ENCODE peak calls at places on chromosomes 1 and 21, in seven cellular contexts. One of them, this sample, is unnamed.

GRCh38 chr1:27832762-27833161 is 2.2 kb downstream of the PPP1R8 start:
- DNase-seq in Peyer's patch: no peak
- DNase-seq in ovary: no peak
- DNase-seq in transverse colon: no peak
- DNase-seq in sigmoid colon: no peak
- DNase-seq in tibial nerve: no peak
- DNase-seq in A549: no peak
- DNase-seq in this sample: no peak

GRCh38 chr1:82110366-82111254 is 309.9 kb downstream of the ADGRL2 start:
- DNase-seq in sigmoid colon: no peak
- DNase-seq in tibial nerve: no peak
- DNase-seq in Peyer's patch: no peak
- DNase-seq in ovary: no peak
- DNase-seq in transverse colon: no peak
- DNase-seq in A549: no peak
- DNase-seq in this sample: no peak

GRCh38 chr1:154972517-154973343 is 1.8 kb upstream of the CKS1B start:
- DNase-seq in Peyer's patch: peak
- DNase-seq in tibial nerve: no peak
- DNase-seq in A549: peak
- DNase-seq in sigmoid colon: peak
- DNase-seq in ovary: peak
- DNase-seq in transverse colon: peak
- DNase-seq in this sample: peak

GRCh38 chr1:154943649-154944421 is 7.3 kb upstream of the PMVK start:
- DNase-seq in sigmoid colon: no peak
- DNase-seq in tibial nerve: no peak
- DNase-seq in A549: peak
- DNase-seq in transverse colon: peak
- DNase-seq in ovary: no peak
- DNase-seq in Peyer's patch: peak
- DNase-seq in this sample: peak

GRCh38 chr1:162000053-162000420 is 23.6 kb downstream of the OLFML2B start:
- DNase-seq in A549: no peak
- DNase-seq in sigmoid colon: no peak
- DNase-seq in tibial nerve: no peak
- DNase-seq in transverse colon: no peak
- DNase-seq in Peyer's patch: no peak
- DNase-seq in ovary: no peak
- DNase-seq in this sample: no peak

GRCh38 chr21:34790834-34791233 is 122.0 kb downstream of the CLIC6 start:
- DNase-seq in Peyer's patch: no peak
- DNase-seq in tibial nerve: no peak
- DNase-seq in sigmoid colon: no peak
- DNase-seq in ovary: no peak
- DNase-seq in A549: no peak
- DNase-seq in transverse colon: no peak
- DNase-seq in this sample: no peak

GRCh38 chr1:225871374-225872074 is 10.7 kb downstream of the TMEM63A start:
- DNase-seq in tibial nerve: no peak
- DNase-seq in Peyer's patch: no peak
- DNase-seq in A549: peak
- DNase-seq in sigmoid colon: no peak
- DNase-seq in ovary: no peak
- DNase-seq in transverse colon: no peak
- DNase-seq in this sample: no peak

GRCh38 chr1:29924017-29924431 is 687.7 kb downstream of the PTPRU start:
- DNase-seq in transverse colon: no peak
- DNase-seq in Peyer's patch: no peak
- DNase-seq in sigmoid colon: no peak
- DNase-seq in A549: no peak
- DNase-seq in tibial nerve: no peak
- DNase-seq in ovary: no peak
- DNase-seq in this sample: no peak

GRCh38 chr1:27517305-27517704 is 27.3 kb upstream of the WASF2 start:
- DNase-seq in sigmoid colon: no peak
- DNase-seq in A549: no peak
- DNase-seq in tibial nerve: no peak
- DNase-seq in transverse colon: peak
- DNase-seq in ovary: no peak
- DNase-seq in Peyer's patch: no peak
- DNase-seq in this sample: no peak

GRCh38 chr1:40140211-40140709 is 20.9 kb upstream of the RLF start:
- DNase-seq in A549: no peak
- DNase-seq in transverse colon: no peak
- DNase-seq in Peyer's patch: no peak
- DNase-seq in tibial nerve: no peak
- DNase-seq in sigmoid colon: no peak
- DNase-seq in ovary: no peak
- DNase-seq in this sample: no peak

GRCh38 chr1:17099941-17100340 is 19.3 kb downstream of the PADI2 start:
- DNase-seq in A549: no peak
- DNase-seq in ovary: no peak
- DNase-seq in Peyer's patch: no peak
- DNase-seq in sigmoid colon: no peak
- DNase-seq in transverse colon: no peak
- DNase-seq in tibial nerve: no peak
- DNase-seq in this sample: no peak

DNA sequence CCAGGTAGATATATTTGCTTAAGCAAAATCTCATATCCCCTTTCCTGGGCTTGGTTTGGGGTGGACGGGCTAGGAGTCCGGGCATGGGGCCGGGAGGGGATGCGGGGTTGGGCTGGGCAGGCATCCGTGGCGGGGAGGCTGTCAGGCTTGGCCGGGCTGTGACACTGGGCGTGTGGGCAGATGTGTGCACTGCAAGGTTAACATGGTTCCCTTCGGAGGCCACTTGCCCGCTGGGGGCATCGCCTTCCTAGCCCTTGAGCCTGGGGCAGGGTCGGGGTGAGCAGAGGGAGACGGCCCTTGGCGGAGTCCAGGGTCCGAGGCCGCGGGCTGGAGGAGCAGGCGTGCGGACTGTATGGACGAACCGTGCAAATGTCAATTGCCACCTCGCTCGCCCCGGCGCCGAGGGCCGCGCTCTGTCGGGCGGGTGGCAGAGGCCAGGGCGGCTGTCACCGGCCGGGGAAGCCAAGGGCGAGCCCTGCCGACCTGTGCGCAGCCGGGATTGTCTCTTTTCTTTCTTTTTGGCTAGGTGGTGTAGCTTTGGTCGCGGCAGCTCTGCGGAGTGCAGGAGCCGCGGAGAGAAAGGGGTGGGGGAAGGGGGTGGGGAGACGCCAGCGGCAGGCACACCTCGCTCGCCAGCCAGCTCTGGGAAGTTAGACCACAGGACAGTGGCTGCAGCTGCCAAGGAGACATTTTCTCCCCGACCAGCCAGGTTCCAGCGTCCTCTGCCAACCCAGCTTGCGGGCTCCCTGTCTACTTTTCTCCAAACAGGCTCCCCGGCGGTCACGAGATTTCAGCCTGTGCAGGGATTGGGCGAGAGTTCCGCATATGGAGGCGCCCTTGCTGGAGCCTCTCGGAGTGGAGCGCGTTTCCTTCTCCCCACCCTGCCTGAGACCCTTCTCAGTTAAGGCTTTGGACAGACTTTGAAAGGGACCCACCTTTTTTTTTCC is 1.3 kb downstream of the RCOR3 start:
- DNase-seq in A549: peak
- DNase-seq in ovary: peak
- DNase-seq in sigmoid colon: peak
- DNase-seq in Peyer's patch: peak
- DNase-seq in tibial nerve: peak
- DNase-seq in transverse colon: peak
- DNase-seq in this sample: peak
- TF ChIP-seq POLR2A in A549: peak
- TF ChIP-seq POLR2A in ovary: no peak
- TF ChIP-seq POLR2A in sigmoid colon: no peak
- TF ChIP-seq POLR2A in Peyer's patch: peak
- TF ChIP-seq POLR2A in tibial nerve: no peak
- TF ChIP-seq POLR2A in transverse colon: peak
- TF ChIP-seq POLR2A in this sample: peak

DNA sequence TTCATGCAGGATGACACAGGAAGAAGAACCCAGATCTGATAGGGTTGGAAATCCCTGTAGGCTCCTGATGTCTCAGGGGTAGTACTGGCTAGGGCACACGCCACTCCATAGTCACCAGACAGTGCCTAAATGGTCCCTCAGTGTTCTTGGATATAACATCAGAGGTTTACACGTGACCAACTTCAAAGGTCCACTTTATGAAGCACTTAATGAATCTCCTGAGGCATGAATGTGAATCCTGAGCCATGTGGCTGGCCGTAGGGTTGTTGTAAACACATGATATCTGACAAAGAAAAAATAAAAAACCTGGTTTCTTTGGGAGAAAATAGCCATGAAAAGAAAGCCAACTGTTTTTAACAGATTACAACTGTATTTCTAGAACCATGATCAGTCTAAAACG is 27.5 kb downstream of the SLC6A17 start:
- DNase-seq in Peyer's patch: no peak
- DNase-seq in sigmoid colon: no peak
- DNase-seq in A549: no peak
- DNase-seq in tibial nerve: no peak
- DNase-seq in transverse colon: no peak
- DNase-seq in ovary: no peak
- DNase-seq in this sample: no peak
- H3K4me3 ChIP-seq in Peyer's patch: no peak
- H3K4me3 ChIP-seq in sigmoid colon: no peak
- H3K4me3 ChIP-seq in A549: no peak
- H3K4me3 ChIP-seq in tibial nerve: no peak
- H3K4me3 ChIP-seq in transverse colon: no peak
- H3K4me3 ChIP-seq in ovary: no peak
- H3K4me3 ChIP-seq in this sample: no peak

DNA sequence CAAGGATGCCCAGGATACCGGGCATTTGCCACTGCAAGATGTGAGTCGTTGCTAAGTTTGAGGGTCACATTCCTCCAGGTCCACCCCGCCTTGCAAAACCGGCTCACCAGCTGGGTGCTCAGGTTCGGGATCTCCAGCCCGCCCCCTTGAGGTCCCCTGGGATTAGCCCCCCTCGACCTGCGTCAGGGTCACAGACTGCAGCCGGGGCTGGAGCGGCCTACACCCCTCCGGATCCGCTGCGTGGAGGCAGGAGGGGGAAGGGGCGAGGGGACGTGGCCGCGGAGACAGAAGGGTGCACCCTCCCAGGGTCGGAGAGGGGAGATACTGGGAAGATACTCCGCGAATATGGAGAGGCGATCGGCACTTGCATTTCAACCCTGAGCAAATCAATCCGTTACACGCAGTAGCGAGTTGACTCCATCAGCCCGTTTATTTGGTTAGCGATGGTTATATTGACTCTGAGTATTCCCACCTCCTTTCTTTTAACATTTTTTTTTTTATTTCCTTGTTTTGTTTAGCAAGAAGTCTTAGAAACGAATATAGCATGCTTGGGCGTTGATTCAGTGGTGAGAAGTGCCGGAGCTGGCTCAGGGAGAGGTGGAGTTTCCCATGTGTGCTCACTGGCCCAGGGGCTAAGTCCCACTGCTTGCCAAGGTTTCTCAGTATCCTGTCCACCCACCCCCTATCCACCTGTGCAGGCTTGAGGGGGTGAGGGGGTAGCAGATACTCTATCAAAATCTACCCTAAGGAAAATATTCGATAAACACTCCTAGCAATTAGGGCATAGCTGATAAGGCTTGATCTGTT is 983 bp downstream of the IFNAR2 start:
- DNase-seq in ovary: peak
- DNase-seq in Peyer's patch: peak
- DNase-seq in tibial nerve: no peak
- DNase-seq in A549: peak
- DNase-seq in sigmoid colon: peak
- DNase-seq in transverse colon: peak
- DNase-seq in this sample: peak
- TF ChIP-seq POLR2A in ovary: no peak
- TF ChIP-seq POLR2A in Peyer's patch: no peak
- TF ChIP-seq POLR2A in tibial nerve: no peak
- TF ChIP-seq POLR2A in A549: no peak
- TF ChIP-seq POLR2A in sigmoid colon: no peak
- TF ChIP-seq POLR2A in transverse colon: no peak
- TF ChIP-seq POLR2A in this sample: no peak

GRCh38 chr1:1346501-1346890 is 2.7 kb downstream of the DVL1 start:
- DNase-seq in tibial nerve: no peak
- DNase-seq in transverse colon: no peak
- DNase-seq in A549: no peak
- DNase-seq in Peyer's patch: no peak
- DNase-seq in ovary: no peak
- DNase-seq in sigmoid colon: no peak
- DNase-seq in this sample: no peak
- H3K4me3 ChIP-seq in tibial nerve: no peak
- H3K4me3 ChIP-seq in transverse colon: no peak
- H3K4me3 ChIP-seq in A549: peak
- H3K4me3 ChIP-seq in Peyer's patch: no peak
- H3K4me3 ChIP-seq in ovary: no peak
- H3K4me3 ChIP-seq in sigmoid colon: no peak
- H3K4me3 ChIP-seq in this sample: no peak

GRCh38 chr1:235417101-235417697 is 50.0 kb downstream of the TBCE start:
- DNase-seq in transverse colon: peak
- DNase-seq in A549: peak
- DNase-seq in sigmoid colon: peak
- DNase-seq in tibial nerve: peak
- DNase-seq in Peyer's patch: no peak
- DNase-seq in ovary: peak
- DNase-seq in this sample: peak
- TF ChIP-seq POLR2A in transverse colon: no peak
- TF ChIP-seq POLR2A in A549: no peak
- TF ChIP-seq POLR2A in sigmoid colon: no peak
- TF ChIP-seq POLR2A in tibial nerve: no peak
- TF ChIP-seq POLR2A in Peyer's patch: no peak
- TF ChIP-seq POLR2A in ovary: no peak
- TF ChIP-seq POLR2A in this sample: no peak

GRCh38 chr1:169488157-169488556 is 2.4 kb upstream of the SLC19A2 start:
- DNase-seq in tibial nerve: no peak
- DNase-seq in ovary: no peak
- DNase-seq in sigmoid colon: no peak
- DNase-seq in Peyer's patch: no peak
- DNase-seq in A549: no peak
- DNase-seq in transverse colon: no peak
- DNase-seq in this sample: no peak

GRCh38 chr1:169495050-169495740 is 9.5 kb upstream of the SLC19A2 start:
- DNase-seq in tibial nerve: no peak
- DNase-seq in ovary: no peak
- DNase-seq in Peyer's patch: no peak
- DNase-seq in transverse colon: no peak
- DNase-seq in A549: no peak
- DNase-seq in sigmoid colon: no peak
- DNase-seq in this sample: no peak

GRCh38 chr1:169493251-169493650 is 7.5 kb upstream of the SLC19A2 start:
- DNase-seq in sigmoid colon: no peak
- DNase-seq in Peyer's patch: no peak
- DNase-seq in A549: no peak
- DNase-seq in ovary: no peak
- DNase-seq in tibial nerve: no peak
- DNase-seq in transverse colon: no peak
- DNase-seq in this sample: no peak

GRCh38 chr1:169494343-169494742 is 8.6 kb upstream of the SLC19A2 start:
- DNase-seq in Peyer's patch: no peak
- DNase-seq in transverse colon: no peak
- DNase-seq in A549: no peak
- DNase-seq in tibial nerve: no peak
- DNase-seq in ovary: no peak
- DNase-seq in sigmoid colon: no peak
- DNase-seq in this sample: no peak

GRCh38 chr1:169491845-169492281 is 6.1 kb upstream of the SLC19A2 start:
- DNase-seq in Peyer's patch: no peak
- DNase-seq in sigmoid colon: no peak
- DNase-seq in transverse colon: no peak
- DNase-seq in tibial nerve: no peak
- DNase-seq in ovary: no peak
- DNase-seq in A549: no peak
- DNase-seq in this sample: no peak
- H3K4me3 ChIP-seq in Peyer's patch: no peak
- H3K4me3 ChIP-seq in sigmoid colon: no peak
- H3K4me3 ChIP-seq in transverse colon: no peak
- H3K4me3 ChIP-seq in tibial nerve: no peak
- H3K4me3 ChIP-seq in ovary: no peak
- H3K4me3 ChIP-seq in A549: no peak
- H3K4me3 ChIP-seq in this sample: no peak

This sample was measured in body of pancreas.